ENCODE peak calls at places on chromosomes 11 and 22, in five cellular contexts. J is MG63, F is upper lobe of right lung, O is dorsolateral prefrontal cortex, W is AG10803. G is an unnamed sample.

GRCh38 chr11:11186249-11186648 is 166.8 kb downstream of the CSNK2A3 start:
- DNase-seq in J (no peak), F (no peak), O (no peak), W (no peak), G (no peak)

GRCh38 chr11:130729678-130730300 is 186.5 kb downstream of the SNX19 start:
- DNase-seq in J (no peak), F (no peak), O (no peak), W (no peak), G (no peak)

GRCh38 chr11:86574493-86575207 is 97.8 kb downstream of the ME3 start:
- DNase-seq in J (no peak), F (no peak), O (no peak), W (no peak), G (no peak)

GRCh38 chr11:122697636-122698167 is 42.2 kb downstream of the UBASH3B start:
- DNase-seq in J (no peak), F (no peak), O (no peak), W (peak), G (no peak)

GRCh38 chr11:2098691-2099522 is 40.3 kb downstream of the IGF2 start:
- DNase-seq in J (no peak), F (peak), O (no peak), W (no peak), G (no peak)

GRCh38 chr11:83024270-83024854 is 47.3 kb downstream of the RAB30 start:
- DNase-seq in J (no peak), F (no peak), O (no peak), W (no peak), G (no peak)

GRCh38 chr22:24592144-24592845 is 578 bp downstream of the LRRC75B start:
- DNase-seq in J (peak), F (no peak), O (no peak), W (peak), G (peak)

GRCh38 chr22:47918936-47919505 is 1156.6 kb downstream of the TBC1D22A start:
- DNase-seq in J (no peak), F (no peak), O (no peak), W (no peak), G (no peak)

GRCh38 chr11:82305123-82305522 is 428.5 kb downstream of the FAM181B start:
- DNase-seq in J (no peak), F (no peak), O (no peak), W (no peak), G (no peak)

GRCh38 chr22:47395481-47395880 is 633.0 kb downstream of the TBC1D22A start:
- DNase-seq in J (no peak), F (peak), O (no peak), W (no peak), G (no peak)

GRCh38 chr11:30344085-30344484 is 21.2 kb downstream of the ARL14EP start:
- DNase-seq in J (no peak), F (no peak), O (no peak), W (no peak), G (no peak)

GRCh38 chr22:31333648-31334047 is 12.5 kb downstream of the PATZ1 start:
- DNase-seq in J (no peak), F (no peak), O (no peak), W (no peak), G (no peak)

GRCh38 chr11:57972013-57972367 is 51.7 kb upstream of the OR9Q1 start:
- DNase-seq in J (no peak), F (no peak), O (no peak), W (no peak), G (no peak)

GRCh38 chr22:23547818-23548500 is 32.1 kb downstream of the IGLL1 start:
- DNase-seq in J (no peak), F (peak), O (no peak), W (no peak), G (no peak)

GRCh38 chr22:40857309-40857851 is 432 bp downstream of the XPNPEP3 start:
- DNase-seq in J (no peak), F (no peak), O (no peak), W (no peak), G (no peak)

GRCh38 chr11:102946237-102946636 is 9.3 kb downstream of the MMP13 start:
- DNase-seq in J (no peak), F (no peak), O (no peak), W (no peak), G (no peak)

GRCh38 chr11:108069947-108070346 is 51.4 kb upstream of the ACAT1 start:
- DNase-seq in J (no peak), F (no peak), O (no peak), W (peak), G (no peak)

GRCh38 chr11:68383976-68384501 is 71.6 kb downstream of the LRP5 start:
- DNase-seq in J (peak), F (no peak), O (peak), W (peak), G (peak)

GRCh38 chr11:35029979-35030378 is 109.0 kb upstream of the CD44 start:
- DNase-seq in J (peak), F (no peak), O (no peak), W (peak), G (no peak)

GRCh38 chr22:26174280-26174679 is 5.0 kb downstream of the SEZ6L start:
- DNase-seq in J (no peak), F (no peak), O (peak), W (peak), G (no peak)

GRCh38 chr22:17247832-17248231 is 28.6 kb upstream of the ADA2 start:
- DNase-seq in J (no peak), F (no peak), O (no peak), W (no peak), G (no peak)

GRCh38 chr11:2360081-2360642 is 16.9 kb upstream of the CD81 start:
- DNase-seq in J (no peak), F (peak), O (no peak), W (no peak), G (no peak)

GRCh38 chr22:27650572-27650971 is 151.0 kb downstream of the MN1 start:
- DNase-seq in J (no peak), F (no peak), O (no peak), W (no peak), G (no peak)

G was measured in frontal cortex.